ENCODE peak calls at places on chromosomes 6 and 20, in seven cellular contexts. H is cardiac fibroblast; B is fibroblast of the conjunctiva; R is T follicular helper cell; Z is activated CD4-positive, alpha-beta T cell treated with anti-CD3 and anti-CD28 coated beads for 4 hours; A is stimulated activated CD8-positive, alpha-beta memory T cell treated with anti-CD3 and anti-CD28 coated beads, Interleukin-2, amount 100 ng/mL, for 1 hour; D is transverse colon. C is an unnamed sample.

GRCh38 chr6:105321728-105322127 is 81.2 kb downstream of the PREP start:
- DNase-seq in R (no peak), B (no peak), A (no peak), Z (no peak), D (no peak), H (no peak), C (no peak)

GRCh38 chr20:59985864-59986263 is 27.6 kb downstream of the CDH26 start:
- DNase-seq in A (no peak), Z (no peak), R (no peak), H (no peak), D (no peak), B (no peak), C (no peak)

GRCh38 chr6:43798688-43799444 is 28.9 kb downstream of the VEGFA start:
- DNase-seq in D (peak), A (no peak), B (no peak), R (no peak), Z (no peak), H (peak), C (peak)

GRCh38 chr6:130240232-130240631 is 17.5 kb upstream of the SAMD3 start:
- DNase-seq in Z (no peak), H (peak), B (peak), A (no peak), R (no peak), D (no peak), C (peak)

GRCh38 chr20:37564388-37565133 is 36.9 kb upstream of the BLCAP start:
- DNase-seq in A (no peak), Z (no peak), R (peak), H (peak), B (no peak), D (peak), C (peak)

GRCh38 chr20:54176610-54177009 is 2.8 kb upstream of the CYP24A1 start:
- DNase-seq in Z (no peak), A (no peak), B (no peak), D (no peak), R (no peak), H (no peak), C (peak)

GRCh38 chr6:133802861-133803260 is 86.1 kb upstream of the TCF21 start:
- DNase-seq in R (no peak), B (no peak), H (no peak), Z (no peak), D (no peak), A (no peak), C (no peak)

GRCh38 chr6:41984623-41985022 is 43.0 kb upstream of the CCND3 start:
- DNase-seq in D (no peak), H (no peak), A (no peak), B (no peak), Z (no peak), R (no peak), C (no peak)

GRCh38 chr20:17615645-17616479 is 46.0 kb downstream of the DSTN start:
- DNase-seq in D (peak), Z (no peak), A (no peak), H (no peak), B (no peak), R (no peak), C (no peak)

GRCh38 chr6:15441215-15441868 is 195.5 kb downstream of the JARID2 start:
- DNase-seq in B (peak), A (no peak), Z (no peak), D (peak), H (peak), R (peak), C (peak)

GRCh38 chr6:133277228-133277894 is 36.2 kb downstream of the EYA4 start:
- DNase-seq in H (no peak), B (no peak), A (no peak), D (no peak), R (no peak), Z (no peak), C (no peak)

GRCh38 chr6:30826961-30827342 is 57.4 kb upstream of the DDR1 start:
- DNase-seq in Z (no peak), D (peak), R (no peak), B (no peak), A (no peak), H (no peak), C (peak)

GRCh38 chr6:84284428-84285033 is 57.1 kb upstream of the CEP162 start:
- DNase-seq in B (no peak), A (no peak), H (peak), R (no peak), D (no peak), Z (no peak), C (peak)

GRCh38 chr6:41343641-41344187 is 8.3 kb downstream of the NCR2 start:
- DNase-seq in A (no peak), D (no peak), H (no peak), Z (no peak), B (no peak), R (no peak), C (no peak)

GRCh38 chr20:62647521-62648317 is 5.4 kb downstream of the SLCO4A1 start:
- DNase-seq in Z (no peak), B (peak), R (no peak), D (no peak), A (no peak), H (no peak), C (no peak)

GRCh38 chr20:62557999-62558408 is 82.2 kb upstream of the GATA5 start:
- DNase-seq in Z (no peak), R (no peak), B (no peak), A (no peak), D (no peak), H (no peak), C (no peak)

GRCh38 chr20:24582373-24583168 is 113.1 kb downstream of the SYNDIG1 start:
- DNase-seq in Z (no peak), R (no peak), H (no peak), B (no peak), D (no peak), A (no peak), C (no peak)

GRCh38 chr20:25103526-25103925 is 21.6 kb upstream of the VSX1 start:
- DNase-seq in Z (no peak), A (no peak), B (no peak), D (no peak), R (no peak), H (no peak), C (no peak)

GRCh38 chr6:141677598-141678211 is 455.0 kb upstream of the GJE1 start:
- DNase-seq in Z (no peak), B (peak), R (no peak), D (no peak), A (no peak), H (peak), C (peak)

GRCh38 chr20:59145926-59146800 is 17.5 kb upstream of the ZNF831 start:
- DNase-seq in R (no peak), H (no peak), D (no peak), A (peak), Z (peak), B (no peak), C (no peak)

GRCh38 chr6:16698988-16699868 is 62.0 kb downstream of the ATXN1 start:
- DNase-seq in R (no peak), B (no peak), D (no peak), Z (peak), H (no peak), A (no peak), C (peak)

GRCh38 chr6:43181942-43182860 is at the start of gene CUL9:
- DNase-seq in H (peak), B (peak), R (peak), A (peak), D (peak), Z (peak), C (peak)

GRCh38 chr6:44129841-44130322 is 2.5 kb downstream of the TMEM63B start:
- DNase-seq in H (no peak), D (no peak), R (no peak), A (no peak), Z (no peak), B (no peak), C (no peak)

GRCh38 chr6:71226151-71226550 is 62.5 kb upstream of the OGFRL1 start:
- DNase-seq in Z (no peak), H (no peak), D (no peak), R (no peak), B (no peak), A (no peak), C (no peak)

C was measured in HCEC 1CT.